ENCODE peak calls at places on chromosomes 16 and 17, in five cellular contexts. C is stomach, B is GM23338, O is left ventricle myocardium inferior, I is NCI-H1694. U is an unnamed sample.

GRCh38 chr16:81405702-81406113 is 38.9 kb upstream of the CMIP start:
- DNase-seq in I (no peak), B (peak), O (no peak), C (peak), U (no peak)

GRCh38 chr16:56425439-56425832 is at the start of gene AMFR:
- DNase-seq in I (no peak), B (peak), O (peak), C (peak), U (peak)

GRCh38 chr17:61361084-61361483 is 38.6 kb upstream of the TBX2 start:
- DNase-seq in B (no peak), I (no peak), C (no peak), O (no peak), U (no peak)

GRCh38 chr16:70590722-70591438 is 55.5 kb upstream of the IL34 start:
- DNase-seq in B (no peak), C (no peak), I (no peak), O (no peak), U (no peak)

GRCh38 chr16:10776280-10776679 is 32.6 kb downstream of the NUBP1 start:
- DNase-seq in O (no peak), B (no peak), I (no peak), C (no peak), U (peak)

GRCh38 chr17:58785097-58785496 is 29.4 kb downstream of the PPM1E start:
- DNase-seq in O (no peak), I (no peak), C (no peak), B (no peak), U (no peak)

GRCh38 chr17:46822388-46822921 is 4.0 kb upstream of the WNT3 start:
- DNase-seq in I (no peak), O (no peak), C (no peak), B (peak), U (peak)

GRCh38 chr16:3754304-3754703 is 37.0 kb upstream of the TRAP1 start:
- DNase-seq in O (no peak), B (no peak), I (no peak), C (no peak), U (no peak)

GRCh38 chr16:85372627-85373372 is 240.3 kb upstream of the GSE1 start:
- DNase-seq in I (no peak), C (peak), B (no peak), O (no peak), U (peak)

GRCh38 chr17:67243284-67243683 is 1.7 kb downstream of the HELZ start:
- DNase-seq in I (no peak), O (no peak), B (no peak), C (no peak), U (no peak)

GRCh38 chr17:83029571-83029970 is 49.8 kb upstream of the METRNL start:
- DNase-seq in B (no peak), O (no peak), C (no peak), I (no peak), U (no peak)

GRCh38 chr17:28252436-28252835 is 66.6 kb upstream of the TMEM97 start:
- DNase-seq in B (no peak), O (no peak), I (no peak), C (no peak), U (no peak)

GRCh38 chr16:68475071-68475470 is 26.8 kb upstream of the SMPD3 start:
- DNase-seq in I (no peak), O (no peak), B (no peak), C (no peak), U (no peak)

GRCh38 chr17:65173284-65173793 is 36.2 kb downstream of the RGS9 start:
- DNase-seq in C (peak), B (peak), I (no peak), O (no peak), U (peak)

GRCh38 chr17:17402558-17402957 is 74.2 kb upstream of the MED9 start:
- DNase-seq in I (no peak), C (no peak), B (no peak), O (no peak), U (no peak)

GRCh38 chr16:48562475-48562874 is 47.5 kb downstream of the N4BP1 start:
- DNase-seq in B (no peak), O (no peak), C (no peak), I (no peak), U (no peak)

GRCh38 chr16:79970551-79971236 is 370.2 kb upstream of the MAF start:
- DNase-seq in I (no peak), C (no peak), O (peak), B (no peak), U (no peak)

GRCh38 chr17:4706121-4706520 is 2.2 kb upstream of the PELP1 start:
- DNase-seq in B (peak), C (no peak), I (no peak), O (no peak), U (no peak)

GRCh38 chr17:15488557-15488956 is 21.1 kb upstream of the CDRT4 start:
- DNase-seq in B (no peak), O (no peak), C (no peak), I (no peak), U (no peak)

GRCh38 chr16:57260294-57260929 is 15.4 kb downstream of the ARL2BP start:
- DNase-seq in I (no peak), O (no peak), B (peak), C (peak), U (no peak)

GRCh38 chr16:29714972-29715371 is 30.8 kb downstream of the C16orf54 start:
- DNase-seq in O (no peak), I (no peak), B (no peak), C (no peak), U (no peak)

GRCh38 chr16:78444-79145 is 570 bp downstream of the MPG start:
- DNase-seq in B (no peak), C (no peak), I (no peak), O (peak), U (peak)

GRCh38 chr16:66081967-66082366 is 284.5 kb upstream of the CDH5 start:
- DNase-seq in B (peak), C (no peak), O (no peak), I (no peak), U (no peak)

GRCh38 chr17:77320501-77321256 is 179.9 kb downstream of the SEC14L1 start:
- DNase-seq in O (no peak), B (no peak), I (no peak), C (no peak), U (peak)

GRCh38 chr16:35750701-35751104 is 2291.3 kb downstream of the TP53TG3F start:
- DNase-seq in O (no peak), I (no peak), C (no peak), B (no peak), U (no peak)

GRCh38 chr17:63431618-63431938 is 14.5 kb downstream of the CYB561 start:
- DNase-seq in I (no peak), B (no peak), O (no peak), C (no peak), U (no peak)

GRCh38 chr17:67421869-67422273 is 44.8 kb downstream of the PITPNC1 start:
- DNase-seq in C (no peak), O (no peak), I (no peak), B (peak), U (peak)

GRCh38 chr17:8598913-8599312 is 31.6 kb downstream of the MYH10 start:
- DNase-seq in B (no peak), C (no peak), O (no peak), I (no peak), U (no peak)

GRCh38 chr17:36652716-36653115 is 51.3 kb downstream of the MRM1 start:
- DNase-seq in B (no peak), I (no peak), O (no peak), C (no peak), U (peak)

GRCh38 chr16:67967956-67968439 is 439 bp downstream of the SLC12A4 start:
- DNase-seq in C (peak), O (peak), I (no peak), B (peak), U (peak)

GRCh38 chr16:81843243-81843582 is 64.1 kb downstream of the PLCG2 start:
- DNase-seq in B (no peak), C (no peak), O (no peak), I (no peak), U (no peak)

GRCh38 chr17:79148584-79148983 is 74.0 kb downstream of the ENGASE start:
- DNase-seq in C (no peak), I (no peak), B (no peak), O (no peak), U (no peak)

GRCh38 chr17:34443832-34444469 is 80.9 kb upstream of the CCL1 start:
- DNase-seq in B (peak), I (no peak), O (peak), C (no peak), U (peak)

GRCh38 chr16:1033128-1033679 is 39.3 kb upstream of the SSTR5 start:
- DNase-seq in C (no peak), B (no peak), I (no peak), O (no peak), U (no peak)

GRCh38 chr17:67460097-67460496 is 83.0 kb downstream of the PITPNC1 start:
- DNase-seq in C (no peak), B (no peak), I (no peak), O (no peak), U (no peak)